ENCODE peak calls at places on chromosomes 7 and 10, in five cellular contexts. A is GM12878, L is K562, P is H1, G is HepG2. H is an unnamed sample.

GRCh38 chr7:45681596-45682357 is 107.6 kb downstream of the ADCY1 start:
- DNase-seq in A (no peak), L (no peak), P (no peak), G (no peak), H (no peak)

GRCh38 chr7:139232893-139233292 is 1.9 kb downstream of the UBN2 start:
- DNase-seq in A (no peak), L (no peak), P (no peak), G (no peak), H (no peak)

GRCh38 chr7:45342236-45342635 is 184.6 kb downstream of the RAMP3 start:
- DNase-seq in A (no peak), L (no peak), P (no peak), G (peak), H (no peak)

GRCh38 chr7:57769958-57770357 is 320.0 kb downstream of the ZNF716 start:
- DNase-seq in A (no peak), L (no peak), P (no peak), G (no peak), H (no peak)

GRCh38 chr10:119254355-119254754 is 47.0 kb downstream of the GRK5 start:
- DNase-seq in A (no peak), L (no peak), P (no peak), G (no peak), H (no peak)

GRCh38 chr10:88624840-88625239 is 38.3 kb downstream of the LIPJ start:
- DNase-seq in A (no peak), L (no peak), P (no peak), G (no peak), H (no peak)

GRCh38 chr7:99244942-99245341 is 27.7 kb upstream of the MYH16 start:
- DNase-seq in A (no peak), L (no peak), P (no peak), G (no peak), H (no peak)

GRCh38 chr10:132987671-132988571 is 45.6 kb upstream of the CFAP46 start:
- DNase-seq in A (no peak), L (no peak), P (no peak), G (no peak), H (no peak)

GRCh38 chr10:30813872-30814471 is 184.4 kb upstream of the LYZL2 start:
- DNase-seq in A (no peak), L (no peak), P (no peak), G (no peak), H (no peak)

GRCh38 chr10:128362514-128362913 is 236.3 kb upstream of the MKI67 start:
- DNase-seq in A (no peak), L (no peak), P (no peak), G (no peak), H (no peak)

GRCh38 chr10:75468612-75469011 is 37.2 kb downstream of the LRMDA start:
- DNase-seq in A (no peak), L (no peak), P (no peak), G (no peak), H (no peak)

GRCh38 chr10:78362406-78363022 is 328.9 kb downstream of the RPS24 start:
- DNase-seq in A (no peak), L (no peak), P (no peak), G (no peak), H (no peak)

GRCh38 chr10:74924251-74924954 is 98.0 kb downstream of the KAT6B start:
- DNase-seq in A (no peak), L (no peak), P (no peak), G (no peak), H (peak)

GRCh38 chr7:110358028-110358427 is 732.9 kb upstream of the LRRN3 start:
- DNase-seq in A (no peak), L (no peak), P (no peak), G (no peak), H (no peak)

GRCh38 chr10:44511601-44512000 is 126.7 kb upstream of the CXCL12 start:
- DNase-seq in A (no peak), L (no peak), P (no peak), G (no peak), H (no peak)

GRCh38 chr7:26656735-26657134 is 207.7 kb downstream of the SKAP2 start:
- DNase-seq in A (no peak), L (no peak), P (no peak), G (no peak), H (no peak)

GRCh38 chr7:28071570-28071969 is 109.0 kb downstream of the JAZF1 start:
- DNase-seq in A (no peak), L (no peak), P (no peak), G (no peak), H (no peak)

GRCh38 chr7:81534996-81535395 is 234.9 kb downstream of the HGF start:
- DNase-seq in A (no peak), L (no peak), P (no peak), G (no peak), H (no peak)

GRCh38 chr7:4113976-4114375 is 568.1 kb upstream of the FOXK1 start:
- DNase-seq in A (no peak), L (no peak), P (no peak), G (no peak), H (no peak)

GRCh38 chr7:11817111-11817710 is 14.8 kb downstream of the THSD7A start:
- DNase-seq in A (no peak), L (no peak), P (no peak), G (no peak), H (no peak)

GRCh38 chr7:148665211-148665610 is 33.5 kb upstream of the CUL1 start:
- DNase-seq in A (no peak), L (no peak), P (no peak), G (no peak), H (no peak)

GRCh38 chr7:75856562-75856961 is 22.3 kb upstream of the RHBDD2 start:
- DNase-seq in A (no peak), L (no peak), P (no peak), G (no peak), H (no peak)

GRCh38 chr10:32413513-32413912 is 32.4 kb upstream of the CCDC7 start:
- DNase-seq in A (no peak), L (no peak), P (no peak), G (no peak), H (peak)

GRCh38 chr10:8137726-8138125 is 83.2 kb downstream of the GATA3 start:
- DNase-seq in A (no peak), L (no peak), P (no peak), G (no peak), H (no peak)

GRCh38 chr10:22427101-22427500 is 81.8 kb downstream of the SPAG6 start:
- DNase-seq in A (no peak), L (peak), P (no peak), G (no peak), H (peak)

GRCh38 chr7:110142939-110143526 is 947.9 kb upstream of the LRRN3 start:
- DNase-seq in A (no peak), L (no peak), P (no peak), G (no peak), H (no peak)

GRCh38 chr10:47249881-47250280 is 50.1 kb upstream of the GDF10 start:
- DNase-seq in A (no peak), L (no peak), P (no peak), G (no peak), H (no peak)

GRCh38 chr10:55146032-55146431 is 345.0 kb upstream of the PCDH15 start:
- DNase-seq in A (no peak), L (no peak), P (no peak), G (no peak), H (no peak)

GRCh38 chr10:1939016-1939415 is 201.7 kb upstream of the ADARB2 start:
- DNase-seq in A (no peak), L (no peak), P (no peak), G (no peak), H (no peak)

GRCh38 chr7:138825049-138825721 is 27.2 kb upstream of the ATP6V0A4 start:
- DNase-seq in A (no peak), L (no peak), P (no peak), G (no peak), H (no peak)

GRCh38 chr10:778626-779330 is 89.3 kb upstream of the DIP2C start:
- DNase-seq in A (no peak), L (no peak), P (no peak), G (no peak), H (no peak)

GRCh38 chr10:69634759-69635425 is 4.8 kb downstream of the FAM241B start:
- DNase-seq in A (no peak), L (no peak), P (no peak), G (no peak), H (no peak)

GRCh38 chr10:48779546-48780152 is 95.0 kb downstream of the WDFY4 start:
- DNase-seq in A (no peak), L (no peak), P (no peak), G (no peak), H (no peak)

DNA sequence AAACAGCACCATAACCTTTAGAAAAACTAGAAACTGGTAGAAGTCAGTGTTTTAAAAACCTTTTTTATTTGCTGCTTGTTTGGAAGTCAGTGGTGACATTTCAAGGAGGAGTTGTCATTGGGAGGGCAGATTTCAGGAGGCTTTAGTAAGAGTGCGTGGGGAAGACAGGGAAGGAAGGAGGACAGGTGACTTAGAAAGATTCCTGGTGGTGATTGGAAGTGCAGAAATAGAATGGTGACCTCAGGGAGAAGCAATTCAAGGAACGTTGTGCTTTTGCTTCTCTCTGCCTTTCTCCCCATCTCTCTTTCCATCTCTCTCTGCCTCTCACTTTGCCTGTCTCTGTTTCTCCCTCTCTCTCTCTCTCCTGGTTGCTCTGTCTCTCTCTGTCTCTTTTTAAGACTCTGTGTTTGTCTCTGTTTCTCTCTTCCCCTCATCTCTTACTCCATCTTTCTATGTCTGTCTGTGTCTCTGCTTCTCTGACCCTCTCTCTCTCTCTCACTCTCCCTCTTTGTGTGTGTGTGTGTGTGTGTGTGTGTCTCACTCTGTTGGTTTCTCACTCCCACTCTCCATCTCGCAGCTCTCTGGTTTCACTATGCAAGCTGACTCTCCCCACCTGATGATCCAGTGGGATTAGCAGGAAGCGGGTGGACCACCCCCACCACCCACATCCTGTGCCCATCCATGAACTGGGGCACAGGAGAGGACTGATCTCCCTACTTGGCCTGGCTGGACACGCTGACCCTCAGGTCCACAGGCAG is 10.9 kb upstream of the PFKP start:
- DNase-seq in A (no peak), L (no peak), P (no peak), G (no peak), H (no peak)
- TF ChIP-seq ZNF274 in A (no peak), L (no peak), P (no peak), G (no peak), H (no peak)

DNA sequence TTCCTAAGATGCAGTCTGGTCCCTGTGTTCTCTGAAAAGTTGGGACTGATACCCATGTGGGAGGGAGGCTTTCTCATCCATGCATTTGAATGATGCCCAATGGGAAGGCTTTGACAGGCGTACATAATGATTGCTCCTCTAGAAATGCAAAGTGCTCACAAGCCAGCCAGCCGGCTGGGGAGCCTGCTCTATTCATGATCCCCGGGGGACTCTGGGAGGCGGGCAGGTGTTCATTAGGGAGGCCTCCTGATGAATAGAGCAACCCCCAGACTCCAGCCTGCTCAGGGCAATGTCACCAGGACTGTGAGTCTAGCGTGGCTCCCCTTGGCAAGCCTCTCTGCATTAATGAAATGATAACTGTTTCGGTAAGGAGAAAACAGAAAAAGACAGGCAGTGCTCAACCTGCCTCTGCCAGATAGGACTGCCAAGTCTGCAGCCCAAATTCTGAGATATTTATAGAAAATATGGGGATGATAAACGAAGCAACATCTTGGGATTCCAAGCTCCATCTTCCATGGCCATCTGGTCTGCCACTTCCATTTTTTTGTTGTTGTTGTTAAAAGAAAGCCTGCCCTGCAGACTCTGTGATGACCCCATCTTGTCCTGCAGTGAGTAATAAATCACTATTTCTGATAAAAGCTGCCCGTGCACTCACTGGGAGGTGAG is 236.4 kb downstream of the PRPF18 start:
- DNase-seq in A (no peak), L (no peak), P (peak), G (no peak), H (no peak)
- TF ChIP-seq RAD21 in A (no peak), L (no peak), P (no peak), G (no peak), H (no peak)

GRCh38 chr10:28722065-28722803 is 44.9 kb downstream of the BAMBI start:
- DNase-seq in A (no peak), L (no peak), P (peak), G (no peak), H (no peak)
- TF ChIP-seq ZNF274 in A (no peak), L (no peak), P (no peak), G (no peak), H (no peak)

GRCh38 chr10:113425596-113425995 is 127.3 kb upstream of the HABP2 start:
- DNase-seq in A (no peak), L (no peak), P (no peak), G (no peak), H (no peak)
- TF ChIP-seq RAD21 in A (no peak), L (no peak), P (no peak), G (no peak), H (no peak)

DNA sequence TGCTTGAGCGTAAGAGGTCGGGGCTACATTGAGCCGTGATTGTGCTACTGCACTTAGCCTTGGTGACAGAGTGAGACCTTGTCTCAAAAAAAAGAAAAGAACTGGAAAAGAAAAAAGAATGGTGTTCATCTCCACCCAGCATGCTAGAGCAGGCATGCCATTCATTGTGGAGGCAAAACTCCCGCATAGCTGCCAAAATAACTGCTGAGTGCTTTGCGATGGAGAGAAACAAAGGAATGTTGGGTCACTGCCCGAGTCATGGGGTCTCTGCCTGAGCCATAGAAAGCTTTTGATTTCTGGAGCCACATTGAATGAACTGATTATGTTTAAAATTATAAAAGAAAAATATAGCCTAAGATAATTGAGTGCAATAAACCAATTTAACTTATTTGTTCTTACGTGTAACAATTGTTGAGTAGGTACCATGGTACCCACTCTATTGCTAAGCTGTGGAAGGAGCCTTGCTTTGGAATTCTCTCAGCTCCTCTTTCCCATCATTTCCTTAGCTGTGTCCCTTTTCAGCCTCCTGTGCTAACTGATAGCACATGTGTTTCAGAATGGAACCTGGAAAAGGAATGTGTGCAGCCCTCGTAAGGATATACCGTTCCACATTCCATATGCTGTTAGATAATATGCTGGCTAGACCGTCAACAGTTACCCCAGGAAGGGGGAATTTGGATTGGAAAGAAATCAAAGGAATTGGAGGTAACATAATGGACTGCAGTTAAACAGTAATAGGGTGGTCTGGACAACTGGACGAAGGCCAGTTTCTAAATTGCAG is 98.9 kb downstream of the KIAA1217 start:
- DNase-seq in A (no peak), L (no peak), P (no peak), G (no peak), H (no peak)
- TF ChIP-seq ZNF274 in A (no peak), L (no peak), P (no peak), G (no peak), H (no peak)

GRCh38 chr7:34240450-34240849 is 335.1 kb downstream of the BMPER start:
- DNase-seq in A (no peak), L (no peak), P (no peak), G (no peak), H (no peak)

GRCh38 chr7:34236057-34236456 is 330.7 kb downstream of the BMPER start:
- DNase-seq in A (no peak), L (no peak), P (no peak), G (no peak), H (no peak)

GRCh38 chr7:34237493-34237849 is 332.1 kb downstream of the BMPER start:
- DNase-seq in A (no peak), L (no peak), P (no peak), G (no peak), H (no peak)

DNA sequence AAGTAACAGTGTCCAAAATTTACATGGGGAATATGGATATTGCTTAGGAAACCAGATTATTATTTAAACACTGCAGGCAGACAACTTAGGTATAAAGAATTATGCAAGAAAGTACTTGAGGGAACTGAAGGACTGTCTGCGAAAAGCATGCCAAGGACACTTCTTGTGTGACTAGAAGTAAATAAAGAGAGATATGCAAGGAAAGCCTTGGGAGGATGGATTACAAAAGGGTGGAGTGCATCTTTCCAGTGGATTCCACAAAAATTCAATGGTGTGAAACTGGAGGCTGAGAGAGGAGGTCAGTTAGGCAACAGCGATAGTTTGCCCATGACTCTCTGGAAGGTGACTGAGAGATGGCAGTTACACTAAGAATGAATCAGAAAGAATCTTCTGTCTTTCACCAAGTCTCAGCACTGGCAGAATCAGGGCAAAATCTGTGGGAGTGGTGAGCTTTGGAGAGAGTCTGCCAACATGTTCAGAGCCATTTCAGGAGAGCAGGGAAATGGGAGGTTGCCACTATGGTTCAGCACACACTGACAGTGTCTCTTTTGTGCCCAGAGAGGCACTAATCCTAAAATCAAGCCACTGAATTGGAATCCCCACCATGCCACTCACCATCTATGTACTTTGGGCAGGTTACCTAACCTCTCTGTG is 331.6 kb downstream of the BMPER start:
- DNase-seq in A (no peak), L (no peak), P (no peak), G (no peak), H (no peak)
- TF ChIP-seq RAD21 in A (no peak), L (no peak), P (no peak), G (no peak), H (no peak)

DNA sequence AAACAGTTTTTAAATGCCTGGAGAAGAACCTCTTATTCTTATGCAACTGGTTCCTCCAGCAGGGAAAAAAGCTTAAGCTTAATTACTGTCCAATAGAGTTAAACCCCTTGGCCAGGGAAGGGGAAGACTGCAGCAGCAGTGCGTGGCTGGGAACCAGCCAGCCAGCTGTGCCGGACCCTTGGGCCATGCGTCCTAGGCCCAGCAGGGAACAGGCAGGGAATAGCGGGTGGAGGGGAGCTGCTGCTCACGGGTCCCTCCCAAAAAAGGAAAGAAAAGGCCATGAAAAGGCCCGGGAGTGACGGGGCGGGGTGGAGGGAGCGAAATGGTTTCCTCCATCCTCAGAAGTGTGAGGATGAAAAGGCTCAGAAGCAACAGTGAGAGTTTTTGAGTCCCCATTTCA is 35.2 kb upstream of the HECW1 start:
- DNase-seq in A (no peak), L (no peak), P (no peak), G (no peak), H (no peak)
- TF ChIP-seq ZNF274 in A (no peak), L (no peak), P (no peak), G (no peak), H (no peak)

GRCh38 chr7:97731736-97732370 is at the start of gene TAC1:
- DNase-seq in A (no peak), L (no peak), P (no peak), G (no peak), H (no peak)
- TF ChIP-seq RAD21 in A (no peak), L (no peak), P (no peak), G (no peak), H (no peak)

DNA sequence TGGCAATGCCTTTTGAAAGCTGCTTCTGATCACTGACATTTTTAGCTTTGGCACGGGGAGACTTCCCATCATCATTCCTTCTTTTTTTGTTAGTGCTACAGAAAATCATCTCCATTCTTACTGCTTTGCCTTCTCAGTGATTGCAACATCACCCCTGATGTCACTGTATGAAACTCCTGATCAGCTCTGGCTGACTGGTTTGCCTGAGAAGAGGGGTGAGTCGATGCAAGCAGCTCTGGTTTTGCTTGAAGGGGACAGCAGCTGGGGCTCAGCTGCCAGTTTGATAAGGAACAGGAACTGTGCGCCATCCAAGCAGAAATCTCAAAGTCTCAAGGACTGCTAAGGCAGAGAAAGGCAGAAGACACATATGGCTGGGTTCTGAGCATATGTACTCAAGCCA is 808.5 kb upstream of the CELF2 start:
- DNase-seq in A (no peak), L (no peak), P (no peak), G (no peak), H (no peak)
- TF ChIP-seq ZNF274 in A (no peak), L (no peak), P (no peak), G (no peak), H (no peak)

GRCh38 chr10:113992601-113993011 is 51.1 kb upstream of the ADRB1 start:
- DNase-seq in A (no peak), L (no peak), P (no peak), G (no peak), H (no peak)
- TF ChIP-seq RAD21 in A (no peak), L (no peak), P (no peak), G (no peak), H (no peak)

H was measured in HCT116.